ENCODE peak calls at places on chromosomes 7 and 10, in nine cellular contexts. S is stimulated activated CD8-positive, alpha-beta memory T cell treated with anti-CD3 and anti-CD28 coated beads, Interleukin-2, amount 100 ng/mL, for 1 hour; T is COR-L47; X is AG09309; W is AML-193; Y is GF-D8; Z is naive thymus-derived CD4-positive, alpha-beta T cell; V is CD4-positive, alpha-beta memory T cell; G is stomach. J is an unnamed sample.

GRCh38 chr10:102450374-102451104 is 804 bp downstream of the C10orf95 start:
- DNase-seq in W (peak), Z (peak), S (peak), G (peak), V (peak), X (no peak), T (peak), Y (peak), J (peak)

GRCh38 chr10:124339119-124339807 is 79.5 kb downstream of the OAT start:
- DNase-seq in Z (no peak), X (no peak), V (no peak), T (no peak), S (no peak), W (no peak), Y (no peak), G (peak), J (peak)

GRCh38 chr10:114507449-114507848 is 103.1 kb upstream of the AFAP1L2 start:
- DNase-seq in T (peak), V (no peak), X (no peak), Z (no peak), G (peak), W (no peak), Y (no peak), S (no peak), J (no peak)

GRCh38 chr7:101564778-101565211 is 64.3 kb downstream of the MYL10 start:
- DNase-seq in Y (no peak), T (no peak), G (peak), Z (no peak), S (no peak), W (no peak), X (no peak), V (no peak), J (no peak)

GRCh38 chr7:103613655-103614642 is 167.9 kb upstream of the SLC26A5 start:
- DNase-seq in W (no peak), T (peak), V (no peak), G (no peak), X (no peak), Z (no peak), Y (no peak), S (no peak), J (no peak)

GRCh38 chr10:44352316-44353127 is 32.4 kb downstream of the CXCL12 start:
- DNase-seq in W (no peak), Y (no peak), T (no peak), V (no peak), Z (no peak), S (no peak), X (no peak), G (peak), J (no peak)

GRCh38 chr7:127885843-127886242 is 145.4 kb downstream of the LRRC4 start:
- DNase-seq in V (no peak), X (no peak), W (no peak), Y (no peak), T (no peak), Z (no peak), S (no peak), G (no peak), J (no peak)

GRCh38 chr7:106190589-106191330 is 78.6 kb upstream of the SYPL1 start:
- DNase-seq in V (no peak), X (no peak), G (no peak), Y (no peak), Z (no peak), S (no peak), W (no peak), T (no peak), J (no peak)

GRCh38 chr10:75205908-75206307 is 4.7 kb upstream of the VDAC2 start:
- DNase-seq in G (no peak), Y (no peak), V (no peak), S (no peak), W (no peak), Z (no peak), T (no peak), X (no peak), J (no peak)

GRCh38 chr7:124536156-124536762 is 229.3 kb downstream of the GPR37 start:
- DNase-seq in Y (no peak), T (no peak), Z (no peak), W (no peak), S (no peak), X (no peak), V (no peak), G (no peak), J (no peak)

GRCh38 chr10:43737003-43737402 is 88.3 kb upstream of the ZNF32 start:
- DNase-seq in V (no peak), X (no peak), Z (no peak), G (no peak), T (no peak), W (no peak), S (no peak), Y (no peak), J (no peak)

GRCh38 chr7:24734306-24734705 is 23.0 kb downstream of the GSDME start:
- DNase-seq in G (no peak), X (no peak), Z (no peak), V (no peak), T (no peak), S (no peak), Y (no peak), W (no peak), J (no peak)

GRCh38 chr10:103123282-103124033 is 69.6 kb downstream of the NT5C2 start:
- DNase-seq in X (no peak), G (no peak), V (no peak), S (no peak), T (no peak), W (no peak), Y (no peak), Z (no peak), J (no peak)

GRCh38 chr10:61257956-61258496 is 195.2 kb downstream of the TMEM26 start:
- DNase-seq in W (no peak), T (no peak), X (no peak), V (no peak), Y (no peak), G (no peak), Z (no peak), S (no peak), J (no peak)

GRCh38 chr7:156558198-156558597 is 82.4 kb upstream of the RNF32 start:
- DNase-seq in T (no peak), Z (no peak), V (no peak), W (no peak), X (no peak), S (no peak), Y (no peak), G (no peak), J (no peak)

GRCh38 chr10:131994435-131994834 is 12.7 kb upstream of the BNIP3 start:
- DNase-seq in W (no peak), V (no peak), T (no peak), X (no peak), Z (no peak), S (no peak), G (no peak), Y (no peak), J (no peak)

GRCh38 chr7:151123485-151124204 is 37.4 kb downstream of the AGAP3 start:
- DNase-seq in X (peak), W (peak), G (peak), Y (peak), S (peak), Z (peak), V (peak), T (peak), J (peak)

GRCh38 chr7:140364819-140365218 is 33.5 kb downstream of the SLC37A3 start:
- DNase-seq in W (no peak), X (no peak), T (no peak), V (no peak), G (no peak), Z (no peak), Y (no peak), S (no peak), J (no peak)

GRCh38 chr10:22599048-22599561 is 115.3 kb downstream of the PIP4K2A start:
- DNase-seq in Z (no peak), W (no peak), G (no peak), Y (no peak), X (peak), T (no peak), S (no peak), V (no peak), J (no peak)

GRCh38 chr10:21134645-21135395 is 237.7 kb upstream of the NEBL start:
- DNase-seq in Y (no peak), V (no peak), Z (no peak), X (no peak), T (no peak), S (no peak), G (no peak), W (no peak), J (no peak)

J was measured in type B pancreatic cell.